ENCODE peak calls at places on chromosome 1, in ten cellular contexts. S is T-helper 17 cell; U is fibroblast of pulmonary artery; J is pancreas; I is activated CD4-positive, alpha-beta T cell treated with anti-CD3 and anti-CD28 coated beads for 48 hours; Z is cerebellum; T is T1000; R is GF-D8; C is GDM1; K is stimulated activated CD8-positive, alpha-beta memory T cell treated with anti-CD3 and anti-CD28 coated beads, Interleukin-15, amount 100 ng/mL, for 4 hours. N is an unnamed sample.

GRCh38 chr1:24236170-24237045 is 49.3 kb upstream of the IFNLR1 start:
- DNase-seq in S (no peak), U (peak; percentile 67), J (no peak), I (peak; percentile 78), Z (no peak), T (no peak), R (no peak), C (no peak), K (no peak), N (peak; percentile 22)

GRCh38 chr1:96144636-96145035 is 576.9 kb upstream of the PTBP2 start:
- DNase-seq in S (no peak), U (no peak), J (no peak), I (no peak), Z (no peak), T (no peak), R (no peak), C (no peak), K (no peak), N (no peak)

GRCh38 chr1:224182866-224183590 is at the start of gene DEGS1:
- DNase-seq in S (peak; percentile 78), U (peak; percentile 74), J (peak; percentile 85), I (peak; percentile 85), Z (peak; percentile 95), T (peak; percentile 82), R (peak; percentile 68), C (peak; percentile 88), K (peak; percentile 73), N (peak; percentile 91)

GRCh38 chr1:87418048-87418447 is 89.4 kb downstream of the LMO4 start:
- DNase-seq in S (no peak), U (no peak), J (no peak), I (no peak), Z (no peak), T (no peak), R (no peak), C (no peak), K (no peak), N (no peak)

GRCh38 chr1:220528049-220528678 is at the start of gene MARK1:
- DNase-seq in S (no peak), U (peak; percentile 31), J (peak; percentile 47), I (peak; percentile 17), Z (peak; percentile 88), T (peak; percentile 67), R (no peak), C (no peak), K (no peak), N (peak; percentile 8)

GRCh38 chr1:113479713-113480676 is 89.7 kb downstream of the MAGI3 start:
- DNase-seq in S (no peak), U (peak; percentile 15), J (no peak), I (no peak), Z (no peak), T (no peak), R (no peak), C (no peak), K (no peak), N (no peak)

GRCh38 chr1:230285351-230285750 is 140.8 kb downstream of the PGBD5 start:
- DNase-seq in S (no peak), U (no peak), J (no peak), I (no peak), Z (no peak), T (no peak), R (no peak), C (no peak), K (no peak), N (no peak)

GRCh38 chr1:175788586-175789252 is 45.3 kb upstream of the TNR start:
- DNase-seq in S (no peak), U (no peak), J (no peak), I (no peak), Z (peak; percentile 21), T (no peak), R (no peak), C (no peak), K (no peak), N (no peak)